ENCODE peak calls at places on chromosomes 2 and 18, in four cellular contexts. C, O, N and H are unnamed samples.

GRCh38 chr18:74453011-74453571 is 4.0 kb downstream of the DIPK1C start:
- DNase-seq in C (peak), O (no peak), N (no peak), H (peak)

GRCh38 chr2:51410351-51410750 is 378.4 kb upstream of the NRXN1 start:
- DNase-seq in C (no peak), O (no peak), N (no peak), H (no peak)

GRCh38 chr2:160650196-160651108 is 156.8 kb upstream of the RBMS1 start:
- DNase-seq in C (no peak), O (no peak), N (no peak), H (no peak)

GRCh38 chr2:201959626-201960025 is 74.0 kb upstream of the FZD7 start:
- DNase-seq in C (no peak), O (no peak), N (no peak), H (no peak)

GRCh38 chr18:56637897-56638231 is 528 bp downstream of the TXNL1 start:
- DNase-seq in C (no peak), O (no peak), N (no peak), H (no peak)

GRCh38 chr2:215507836-215508235 is 72.0 kb upstream of the FN1 start:
- DNase-seq in C (no peak), O (no peak), N (no peak), H (no peak)

GRCh38 chr18:77098033-77098432 is 34.5 kb downstream of the MBP start:
- DNase-seq in C (no peak), O (no peak), N (no peak), H (no peak)

GRCh38 chr18:9366126-9366714 is 31.6 kb downstream of the TWSG1 start:
- DNase-seq in C (no peak), O (peak), N (no peak), H (peak)